ENCODE peak calls at places on chromosome 17, in ten cellular contexts. C is transverse colon, N is breast epithelium, Y is upper lobe of left lung, U is K562, K is stomach, D is spleen, Z is HCT116, Q is sigmoid colon, G is H1. B is an unnamed sample.

GRCh38 chr17:50207792-50208567 is 6.5 kb upstream of the COL1A1 start:
- DNase-seq in C (no peak), N (no peak), Y (no peak), U (no peak), K (no peak), D (no peak), Z (no peak), Q (peak), G (no peak), B (no peak)

GRCh38 chr17:38674013-38674748 is 576 bp downstream of the EPOP start:
- DNase-seq in C (peak), N (no peak), Y (peak), U (peak), K (peak), D (peak), Z (no peak), Q (no peak), G (no peak), B (no peak)

GRCh38 chr17:32445075-32445427 is 741 bp downstream of the PSMD11 start:
- DNase-seq in C (peak), N (no peak), Y (peak), U (peak), K (peak), D (no peak), Z (no peak), Q (peak), G (no peak), B (peak)

GRCh38 chr17:49468827-49469385 is 26.2 kb upstream of the NGFR start:
- DNase-seq in C (no peak), N (no peak), Y (no peak), U (no peak), K (no peak), D (no peak), Z (no peak), Q (peak), G (no peak), B (no peak)

GRCh38 chr17:10754861-10755591 is 25.2 kb upstream of the TMEM220 start:
- DNase-seq in C (no peak), N (no peak), Y (no peak), U (no peak), K (no peak), D (no peak), Z (no peak), Q (no peak), G (no peak), B (no peak)

GRCh38 chr17:68204736-68205135 is 43.1 kb upstream of the AMZ2 start:
- DNase-seq in C (no peak), N (no peak), Y (peak), U (peak), K (no peak), D (peak), Z (no peak), Q (no peak), G (no peak), B (no peak)

GRCh38 chr17:82231562-82232321 is 2.9 kb downstream of the SLC16A3 start:
- DNase-seq in C (peak), N (no peak), Y (peak), U (peak), K (peak), D (peak), Z (no peak), Q (peak), G (no peak), B (peak)

GRCh38 chr17:36661047-36661666 is 59.8 kb downstream of the MRM1 start:
- DNase-seq in C (no peak), N (no peak), Y (no peak), U (peak), K (no peak), D (no peak), Z (no peak), Q (no peak), G (no peak), B (no peak)

GRCh38 chr17:68425979-68426378 is 31.3 kb downstream of the WIPI1 start:
- DNase-seq in C (no peak), N (no peak), Y (no peak), U (no peak), K (no peak), D (no peak), Z (no peak), Q (no peak), G (no peak), B (no peak)

GRCh38 chr17:65137076-65137935 is at the start of gene RGS9:
- DNase-seq in C (peak), N (peak), Y (peak), U (peak), K (peak), D (peak), Z (peak), Q (peak), G (peak), B (peak)

GRCh38 chr17:79801156-79802038 is 4.5 kb upstream of the CBX8 start:
- DNase-seq in C (peak), N (no peak), Y (no peak), U (no peak), K (peak), D (no peak), Z (peak), Q (no peak), G (no peak), B (peak)

GRCh38 chr17:65987988-65988387 is 203.9 kb downstream of the CEP112 start:
- DNase-seq in C (peak), N (no peak), Y (no peak), U (no peak), K (no peak), D (no peak), Z (peak), Q (no peak), G (no peak), B (peak)

GRCh38 chr17:59093702-59094231 is 12.9 kb downstream of the TRIM37 start:
- DNase-seq in C (peak), N (no peak), Y (peak), U (no peak), K (no peak), D (no peak), Z (no peak), Q (peak), G (no peak), B (no peak)

GRCh38 chr17:37824534-37825485 is 80.0 kb upstream of the HNF1B start:
- DNase-seq in C (no peak), N (no peak), Y (no peak), U (no peak), K (no peak), D (no peak), Z (no peak), Q (no peak), G (peak), B (no peak)

GRCh38 chr17:62906881-62907280 is 59.2 kb upstream of the TANC2 start:
- DNase-seq in C (no peak), N (no peak), Y (no peak), U (no peak), K (no peak), D (no peak), Z (no peak), Q (no peak), G (no peak), B (no peak)

GRCh38 chr17:45791935-45792334 is 7.8 kb downstream of the CRHR1 start:
- DNase-seq in C (no peak), N (no peak), Y (peak), U (no peak), K (peak), D (no peak), Z (no peak), Q (no peak), G (no peak), B (peak)

GRCh38 chr17:66272699-66273390 is 29.6 kb upstream of the PRKCA start:
- DNase-seq in C (no peak), N (no peak), Y (no peak), U (peak), K (no peak), D (no peak), Z (no peak), Q (peak), G (no peak), B (no peak)

GRCh38 chr17:60493847-60494321 is 32.2 kb downstream of the APPBP2 start:
- DNase-seq in C (no peak), N (no peak), Y (no peak), U (no peak), K (no peak), D (no peak), Z (no peak), Q (no peak), G (no peak), B (no peak)

GRCh38 chr17:69314246-69315030 is 12.5 kb downstream of the ABCA5 start:
- DNase-seq in C (no peak), N (no peak), Y (no peak), U (no peak), K (no peak), D (no peak), Z (no peak), Q (no peak), G (no peak), B (no peak)

GRCh38 chr17:12398636-12399035 is 267.1 kb upstream of the MYOCD start:
- DNase-seq in C (no peak), N (no peak), Y (no peak), U (no peak), K (no peak), D (no peak), Z (no peak), Q (no peak), G (no peak), B (no peak)

GRCh38 chr17:3974980-3975379 is 10.7 kb upstream of the ATP2A3 start:
- DNase-seq in C (no peak), N (no peak), Y (no peak), U (no peak), K (no peak), D (peak), Z (no peak), Q (no peak), G (no peak), B (no peak)

GRCh38 chr17:3973498-3974137 is 9.4 kb upstream of the ATP2A3 start:
- DNase-seq in C (no peak), N (no peak), Y (no peak), U (no peak), K (no peak), D (no peak), Z (no peak), Q (no peak), G (no peak), B (no peak)

GRCh38 chr17:3972281-3972731 is 8.1 kb upstream of the ATP2A3 start:
- DNase-seq in C (peak), N (no peak), Y (no peak), U (no peak), K (no peak), D (peak), Z (no peak), Q (no peak), G (no peak), B (no peak)

GRCh38 chr17:3972931-3973330 is 8.7 kb upstream of the ATP2A3 start:
- DNase-seq in C (no peak), N (no peak), Y (no peak), U (no peak), K (no peak), D (peak), Z (no peak), Q (no peak), G (no peak), B (no peak)

DNA sequence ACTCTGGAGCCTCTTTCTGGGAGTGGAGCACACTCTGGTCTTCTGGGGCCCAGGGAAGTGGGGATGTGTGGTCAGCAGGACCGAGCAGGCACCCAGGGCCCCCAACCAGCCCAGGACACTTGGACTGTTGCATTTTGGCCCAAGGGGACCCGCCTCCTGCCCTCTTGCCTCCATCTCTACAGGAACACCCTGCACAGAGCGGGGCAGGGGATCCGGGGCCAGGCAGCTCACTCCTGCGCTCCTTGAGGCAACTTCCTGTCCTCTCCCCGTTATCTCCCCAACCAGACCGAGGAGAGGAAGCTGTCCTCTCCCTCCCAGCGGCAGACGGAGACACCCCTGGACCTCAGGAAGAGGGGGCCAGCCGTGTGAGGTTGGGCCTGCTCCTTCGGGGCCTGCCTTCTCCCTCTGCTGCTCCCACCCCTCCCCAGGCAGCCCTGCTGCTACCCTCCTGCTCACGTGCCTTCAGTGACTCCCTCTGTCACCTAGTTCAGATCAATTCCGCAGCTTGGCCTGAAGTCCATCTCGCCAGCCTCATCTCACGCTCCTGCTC is 10.0 kb upstream of the ATP2A3 start:
- DNase-seq in C (no peak), N (no peak), Y (no peak), U (peak), K (no peak), D (peak), Z (no peak), Q (no peak), G (no peak), B (no peak)
- H3K4me3 ChIP-seq in C (no peak), N (no peak), Y (no peak), U (peak), K (no peak), D (no peak), Z (no peak), Q (no peak), G (no peak), B (no peak)

GRCh38 chr17:17155568-17155967 is 50.6 kb downstream of the PLD6 start:
- DNase-seq in C (no peak), N (no peak), Y (no peak), U (no peak), K (no peak), D (no peak), Z (no peak), Q (no peak), G (no peak), B (no peak)

GRCh38 chr17:17154981-17155380 is 51.2 kb downstream of the PLD6 start:
- DNase-seq in C (no peak), N (no peak), Y (no peak), U (no peak), K (no peak), D (no peak), Z (no peak), Q (no peak), G (no peak), B (no peak)

GRCh38 chr17:17153709-17154108 is 52.4 kb downstream of the PLD6 start:
- DNase-seq in C (no peak), N (no peak), Y (no peak), U (no peak), K (no peak), D (no peak), Z (no peak), Q (no peak), G (no peak), B (no peak)

GRCh38 chr17:17153071-17153470 is 53.1 kb downstream of the PLD6 start:
- DNase-seq in C (no peak), N (no peak), Y (no peak), U (no peak), K (no peak), D (no peak), Z (no peak), Q (no peak), G (no peak), B (no peak)

GRCh38 chr17:17154556-17154955 is 51.6 kb downstream of the PLD6 start:
- DNase-seq in C (no peak), N (no peak), Y (no peak), U (no peak), K (no peak), D (no peak), Z (no peak), Q (no peak), G (no peak), B (no peak)
- TF ChIP-seq POLR2A in C (no peak), N (no peak), Y (no peak), U (no peak), K (no peak), D (no peak), Z (no peak), Q (no peak), G (no peak), B (no peak)

DNA sequence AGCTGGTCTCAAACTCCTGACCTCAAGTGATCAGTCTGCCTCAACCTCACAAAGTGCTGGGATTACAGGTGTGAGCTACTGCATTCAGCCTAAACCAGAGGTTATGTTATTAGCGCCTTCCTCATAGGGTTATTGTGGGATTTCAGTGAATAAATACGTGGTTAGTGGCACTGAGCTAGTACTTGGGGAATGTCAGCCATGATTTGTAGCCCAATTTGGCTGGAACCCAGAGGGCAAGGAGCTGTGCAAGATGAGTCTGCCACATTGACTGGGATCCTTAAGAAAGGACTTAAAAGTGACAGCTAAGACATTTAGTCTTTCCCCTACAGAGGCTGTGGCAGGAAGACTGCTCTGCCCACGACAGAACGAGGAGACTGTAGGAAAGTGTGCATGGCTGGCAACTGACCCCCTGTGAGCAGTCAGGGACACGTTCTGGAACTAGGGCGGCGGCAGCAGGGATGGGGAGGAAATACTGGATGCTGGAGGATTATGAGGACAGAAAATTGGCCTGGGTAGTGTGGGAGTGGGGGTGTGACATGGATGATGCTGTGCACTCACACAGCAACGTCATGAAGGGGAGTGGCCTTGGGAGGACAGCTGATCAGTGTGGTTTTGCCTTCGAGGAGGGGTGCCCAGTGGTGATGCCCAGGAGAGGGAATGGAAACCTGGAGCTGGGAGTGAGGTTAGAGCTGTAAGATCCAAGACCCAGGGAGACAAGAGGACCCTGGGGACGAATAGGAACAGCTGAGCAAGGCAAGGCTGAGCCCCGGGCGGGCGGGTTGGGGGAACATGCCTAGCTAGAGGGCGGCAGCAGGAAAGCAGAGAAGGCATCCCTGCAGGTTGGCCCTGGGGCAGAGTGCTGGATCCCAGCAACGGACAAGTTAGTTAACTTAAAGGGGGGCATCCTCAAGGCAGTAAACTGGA is 14.5 kb downstream of the ATP5PD start:
- DNase-seq in C (peak), N (peak), Y (peak), U (peak), K (peak), D (peak), Z (peak), Q (peak), G (no peak), B (peak)
- TF ChIP-seq POLR2AphosphoS5 in C (no peak), N (peak), Y (no peak), U (no peak), K (no peak), D (peak), Z (no peak), Q (peak), G (no peak), B (peak)

GRCh38 chr17:57911834-57912673 is 43.2 kb downstream of the CUEDC1 start:
- DNase-seq in C (peak), N (peak), Y (peak), U (no peak), K (peak), D (no peak), Z (peak), Q (peak), G (no peak), B (peak)
- H3K4me3 ChIP-seq in C (no peak), N (no peak), Y (peak), U (no peak), K (no peak), D (no peak), Z (no peak), Q (no peak), G (no peak), B (no peak)

GRCh38 chr17:73090396-73091202 is 1.9 kb downstream of the SLC39A11 start:
- DNase-seq in C (no peak), N (no peak), Y (peak), U (no peak), K (no peak), D (no peak), Z (no peak), Q (no peak), G (no peak), B (no peak)

GRCh38 chr17:73093286-73093685 is 798 bp upstream of the SLC39A11 start:
- DNase-seq in C (no peak), N (no peak), Y (no peak), U (no peak), K (no peak), D (no peak), Z (no peak), Q (no peak), G (no peak), B (no peak)

GRCh38 chr17:73091410-73091769 is 1.1 kb downstream of the SLC39A11 start:
- DNase-seq in C (no peak), N (no peak), Y (no peak), U (no peak), K (no peak), D (no peak), Z (no peak), Q (no peak), G (no peak), B (no peak)

GRCh38 chr17:73091770-73092517 is 544 bp downstream of the SLC39A11 start:
- DNase-seq in C (peak), N (peak), Y (peak), U (peak), K (peak), D (peak), Z (no peak), Q (no peak), G (no peak), B (peak)

DNA sequence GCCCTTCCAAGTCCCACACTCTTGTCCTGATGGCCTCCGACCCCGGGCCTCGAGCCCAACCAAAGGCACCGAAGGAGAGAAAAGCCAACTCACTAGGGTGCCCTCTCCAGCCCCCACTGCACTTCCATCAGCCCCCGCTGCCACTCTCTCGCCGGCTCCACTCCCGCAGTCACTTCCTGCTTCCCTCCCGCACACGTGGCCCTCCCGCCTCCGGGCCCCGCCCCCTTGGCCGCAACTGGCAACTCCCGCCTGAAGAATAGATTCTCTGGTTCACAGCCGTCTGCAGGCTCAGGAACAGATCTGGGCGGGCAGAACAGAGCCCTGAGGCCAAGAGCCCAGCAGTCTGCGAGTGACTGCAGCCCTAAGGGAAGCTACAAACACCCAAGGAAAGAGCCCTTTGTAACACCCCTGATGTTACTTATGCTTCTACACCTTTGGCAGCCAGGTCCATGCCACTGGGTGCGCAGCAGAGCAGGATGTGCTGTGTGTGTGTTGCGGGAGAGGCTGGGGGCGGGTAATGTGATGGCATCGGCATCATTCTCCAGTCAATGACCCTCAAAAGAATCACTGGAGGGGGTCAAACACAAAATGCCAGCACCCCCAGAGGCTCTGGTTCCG is at the start of gene SLC39A11:
- DNase-seq in C (peak), N (peak), Y (peak), U (peak), K (peak), D (peak), Z (peak), Q (peak), G (peak), B (peak)
- TF ChIP-seq POLR2A in C (peak), N (peak), Y (peak), U (peak), K (no peak), D (no peak), Z (peak), Q (no peak), G (no peak), B (no peak)